ENCODE peak calls at places on chromosomes 7 and 10, in five cellular contexts. One of them, this sample, is unnamed.

GRCh38 chr7:148380581-148381419 is 209.8 kb upstream of the C7orf33 start:
- DNase-seq in endothelial cell of umbilical vein: no peak
- DNase-seq in tibial nerve: no peak
- DNase-seq in H54: no peak
- DNase-seq in IMR-90: no peak
- DNase-seq in this sample: no peak

GRCh38 chr7:157010588-157011332 is at the start of gene MNX1:
- DNase-seq in endothelial cell of umbilical vein: no peak
- DNase-seq in tibial nerve: no peak
- DNase-seq in H54: peak
- DNase-seq in IMR-90: no peak
- DNase-seq in this sample: no peak

GRCh38 chr7:2162959-2163358 is 69.8 kb downstream of the MAD1L1 start:
- DNase-seq in endothelial cell of umbilical vein: no peak
- DNase-seq in tibial nerve: no peak
- DNase-seq in H54: no peak
- DNase-seq in IMR-90: no peak
- DNase-seq in this sample: no peak

GRCh38 chr10:121927361-121927840 is 430 bp downstream of the ATE1 start:
- DNase-seq in endothelial cell of umbilical vein: no peak
- DNase-seq in tibial nerve: no peak
- DNase-seq in H54: peak
- DNase-seq in IMR-90: peak
- DNase-seq in this sample: peak

GRCh38 chr10:118584181-118584954 is 11.1 kb downstream of the PRLHR start:
- DNase-seq in endothelial cell of umbilical vein: peak
- DNase-seq in tibial nerve: no peak
- DNase-seq in H54: peak
- DNase-seq in IMR-90: peak
- DNase-seq in this sample: no peak

GRCh38 chr10:24618401-24618800 is 105.3 kb downstream of the ARHGAP21 start:
- DNase-seq in endothelial cell of umbilical vein: no peak
- DNase-seq in tibial nerve: no peak
- DNase-seq in H54: no peak
- DNase-seq in IMR-90: no peak
- DNase-seq in this sample: no peak

GRCh38 chr7:139095194-139095659 is 14.3 kb downstream of the ZC3HAV1 start:
- DNase-seq in endothelial cell of umbilical vein: no peak
- DNase-seq in tibial nerve: no peak
- DNase-seq in H54: no peak
- DNase-seq in IMR-90: no peak
- DNase-seq in this sample: no peak

GRCh38 chr7:67364441-67365017 is 367.9 kb downstream of the TYW1 start:
- DNase-seq in endothelial cell of umbilical vein: no peak
- DNase-seq in tibial nerve: no peak
- DNase-seq in H54: no peak
- DNase-seq in IMR-90: no peak
- DNase-seq in this sample: peak

GRCh38 chr10:33212061-33212748 is 122.3 kb downstream of the NRP1 start:
- DNase-seq in endothelial cell of umbilical vein: no peak
- DNase-seq in tibial nerve: no peak
- DNase-seq in H54: no peak
- DNase-seq in IMR-90: peak
- DNase-seq in this sample: no peak

GRCh38 chr7:47873767-47874166 is 74.5 kb downstream of the PKD1L1 start:
- DNase-seq in endothelial cell of umbilical vein: no peak
- DNase-seq in tibial nerve: no peak
- DNase-seq in H54: no peak
- DNase-seq in IMR-90: peak
- DNase-seq in this sample: no peak

GRCh38 chr10:12388671-12389070 is 39.3 kb downstream of the CAMK1D start:
- DNase-seq in endothelial cell of umbilical vein: no peak
- DNase-seq in tibial nerve: no peak
- DNase-seq in H54: no peak
- DNase-seq in IMR-90: no peak
- DNase-seq in this sample: no peak

GRCh38 chr10:114857922-114858629 is 36.5 kb downstream of the FHIP2A start:
- DNase-seq in endothelial cell of umbilical vein: no peak
- DNase-seq in tibial nerve: no peak
- DNase-seq in H54: no peak
- DNase-seq in IMR-90: no peak
- DNase-seq in this sample: no peak

GRCh38 chr10:128463991-128464755 is 337.9 kb upstream of the MKI67 start:
- DNase-seq in endothelial cell of umbilical vein: peak
- DNase-seq in tibial nerve: peak
- DNase-seq in H54: no peak
- DNase-seq in IMR-90: peak
- DNase-seq in this sample: peak

GRCh38 chr7:44221231-44221791 is 20.5 kb downstream of the YKT6 start:
- DNase-seq in endothelial cell of umbilical vein: no peak
- DNase-seq in tibial nerve: no peak
- DNase-seq in H54: no peak
- DNase-seq in IMR-90: no peak
- DNase-seq in this sample: peak

GRCh38 chr7:132782777-132783633 is 206.7 kb upstream of the PLXNA4 start:
- DNase-seq in endothelial cell of umbilical vein: no peak
- DNase-seq in tibial nerve: no peak
- DNase-seq in H54: no peak
- DNase-seq in IMR-90: peak
- DNase-seq in this sample: no peak

GRCh38 chr10:24882047-24882698 is 70.2 kb downstream of the PRTFDC1 start:
- DNase-seq in endothelial cell of umbilical vein: peak
- DNase-seq in tibial nerve: no peak
- DNase-seq in H54: no peak
- DNase-seq in IMR-90: peak
- DNase-seq in this sample: no peak

GRCh38 chr10:14583252-14583651 is 191.4 kb downstream of the FAM107B start:
- DNase-seq in endothelial cell of umbilical vein: no peak
- DNase-seq in tibial nerve: no peak
- DNase-seq in H54: no peak
- DNase-seq in IMR-90: no peak
- DNase-seq in this sample: no peak

GRCh38 chr10:125060038-125060437 is 100.3 kb downstream of the CTBP2 start:
- DNase-seq in endothelial cell of umbilical vein: peak
- DNase-seq in tibial nerve: no peak
- DNase-seq in H54: no peak
- DNase-seq in IMR-90: peak
- DNase-seq in this sample: peak

GRCh38 chr7:91940171-91940570 is 491 bp upstream of the AKAP9 start:
- DNase-seq in endothelial cell of umbilical vein: peak
- DNase-seq in tibial nerve: peak
- DNase-seq in H54: no peak
- DNase-seq in IMR-90: no peak
- DNase-seq in this sample: peak

GRCh38 chr7:157684157-157684595 is 347.4 kb downstream of the DNAJB6 start:
- DNase-seq in endothelial cell of umbilical vein: no peak
- DNase-seq in tibial nerve: no peak
- DNase-seq in H54: no peak
- DNase-seq in IMR-90: no peak
- DNase-seq in this sample: no peak

GRCh38 chr10:12448729-12449391 is 99.5 kb downstream of the CAMK1D start:
- DNase-seq in endothelial cell of umbilical vein: peak
- DNase-seq in tibial nerve: peak
- DNase-seq in H54: peak
- DNase-seq in IMR-90: peak
- DNase-seq in this sample: peak

GRCh38 chr10:88455831-88456230 is 127.3 kb downstream of the RNLS start:
- DNase-seq in endothelial cell of umbilical vein: no peak
- DNase-seq in tibial nerve: no peak
- DNase-seq in H54: no peak
- DNase-seq in IMR-90: no peak
- DNase-seq in this sample: no peak

GRCh38 chr7:86785641-86786040 is 141.9 kb downstream of the GRM3 start:
- DNase-seq in endothelial cell of umbilical vein: no peak
- DNase-seq in tibial nerve: no peak
- DNase-seq in H54: no peak
- DNase-seq in IMR-90: no peak
- DNase-seq in this sample: no peak

GRCh38 chr7:44215531-44215930 is 14.8 kb downstream of the YKT6 start:
- DNase-seq in endothelial cell of umbilical vein: no peak
- DNase-seq in tibial nerve: no peak
- DNase-seq in H54: no peak
- DNase-seq in IMR-90: no peak
- DNase-seq in this sample: peak

GRCh38 chr7:117993377-117994003 is 120.2 kb upstream of the CTTNBP2 start:
- DNase-seq in endothelial cell of umbilical vein: peak
- DNase-seq in tibial nerve: no peak
- DNase-seq in H54: peak
- DNase-seq in IMR-90: peak
- DNase-seq in this sample: peak

GRCh38 chr10:2076528-2076927 is 339.2 kb upstream of the ADARB2 start:
- DNase-seq in endothelial cell of umbilical vein: no peak
- DNase-seq in tibial nerve: no peak
- DNase-seq in H54: no peak
- DNase-seq in IMR-90: no peak
- DNase-seq in this sample: no peak

GRCh38 chr10:1368772-1369171 is 312.6 kb downstream of the WDR37 start:
- DNase-seq in endothelial cell of umbilical vein: no peak
- DNase-seq in tibial nerve: peak
- DNase-seq in H54: peak
- DNase-seq in IMR-90: no peak
- DNase-seq in this sample: no peak

DNA sequence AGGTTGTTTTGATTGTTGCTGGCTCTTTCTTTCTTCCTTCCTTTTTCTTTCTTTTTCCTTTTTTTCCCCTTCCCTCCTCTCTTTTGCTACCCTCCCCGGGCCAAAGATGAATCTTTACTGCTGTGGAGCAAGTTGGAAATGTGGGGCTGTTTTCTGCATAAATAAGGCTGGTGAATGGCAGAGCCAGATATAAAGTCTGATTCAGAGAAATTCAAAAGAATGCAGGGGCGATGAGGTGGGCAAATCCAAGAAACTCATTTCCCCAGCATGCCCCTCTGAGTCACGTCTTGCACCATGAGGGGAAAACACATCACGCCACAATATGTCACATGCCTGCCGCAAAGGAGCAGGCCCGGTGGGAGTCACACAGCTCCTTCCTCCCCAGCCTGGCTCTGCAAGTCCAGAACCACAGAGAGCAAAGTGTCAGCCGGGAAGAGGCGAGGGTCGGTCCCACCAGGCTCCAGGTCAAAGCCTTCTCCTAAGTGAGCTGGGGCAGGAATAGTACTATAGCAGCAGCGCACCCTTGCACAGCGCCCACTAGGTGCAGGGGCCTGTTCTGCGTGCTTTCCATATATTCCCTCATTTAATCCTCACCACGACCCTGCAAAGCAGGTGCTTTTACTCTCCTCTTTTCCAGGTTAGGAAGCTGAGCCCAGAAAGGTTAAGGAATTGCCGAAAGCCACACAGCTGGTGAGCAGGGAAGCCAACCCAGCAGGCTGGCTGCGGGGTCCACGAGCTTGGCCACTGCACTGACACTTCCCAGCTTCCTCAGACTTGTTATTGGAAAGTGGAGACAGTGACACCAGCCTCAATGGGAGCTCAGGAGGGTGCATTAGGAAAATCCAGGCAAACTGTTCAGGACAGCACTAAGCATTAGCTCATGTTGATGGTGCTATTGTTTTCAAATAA is 94.1 kb upstream of the ZMIZ1 start:
- DNase-seq in endothelial cell of umbilical vein: peak
- DNase-seq in tibial nerve: peak
- DNase-seq in H54: peak
- DNase-seq in IMR-90: peak
- DNase-seq in this sample: peak
- TF ChIP-seq POLR2A in endothelial cell of umbilical vein: no peak
- TF ChIP-seq POLR2A in tibial nerve: no peak
- TF ChIP-seq POLR2A in H54: peak
- TF ChIP-seq POLR2A in IMR-90: peak
- TF ChIP-seq POLR2A in this sample: no peak

GRCh38 chr7:12714436-12714737 is 27.0 kb downstream of the ARL4A start:
- DNase-seq in endothelial cell of umbilical vein: no peak
- DNase-seq in tibial nerve: no peak
- DNase-seq in H54: no peak
- DNase-seq in IMR-90: no peak
- DNase-seq in this sample: no peak

GRCh38 chr7:12713625-12714435 is 26.4 kb downstream of the ARL4A start:
- DNase-seq in endothelial cell of umbilical vein: peak
- DNase-seq in tibial nerve: no peak
- DNase-seq in H54: no peak
- DNase-seq in IMR-90: no peak
- DNase-seq in this sample: no peak

GRCh38 chr7:12716722-12717121 is 29.3 kb downstream of the ARL4A start:
- DNase-seq in endothelial cell of umbilical vein: no peak
- DNase-seq in tibial nerve: no peak
- DNase-seq in H54: no peak
- DNase-seq in IMR-90: no peak
- DNase-seq in this sample: no peak

GRCh38 chr7:12716134-12716667 is 28.8 kb downstream of the ARL4A start:
- DNase-seq in endothelial cell of umbilical vein: no peak
- DNase-seq in tibial nerve: no peak
- DNase-seq in H54: no peak
- DNase-seq in IMR-90: no peak
- DNase-seq in this sample: no peak

DNA sequence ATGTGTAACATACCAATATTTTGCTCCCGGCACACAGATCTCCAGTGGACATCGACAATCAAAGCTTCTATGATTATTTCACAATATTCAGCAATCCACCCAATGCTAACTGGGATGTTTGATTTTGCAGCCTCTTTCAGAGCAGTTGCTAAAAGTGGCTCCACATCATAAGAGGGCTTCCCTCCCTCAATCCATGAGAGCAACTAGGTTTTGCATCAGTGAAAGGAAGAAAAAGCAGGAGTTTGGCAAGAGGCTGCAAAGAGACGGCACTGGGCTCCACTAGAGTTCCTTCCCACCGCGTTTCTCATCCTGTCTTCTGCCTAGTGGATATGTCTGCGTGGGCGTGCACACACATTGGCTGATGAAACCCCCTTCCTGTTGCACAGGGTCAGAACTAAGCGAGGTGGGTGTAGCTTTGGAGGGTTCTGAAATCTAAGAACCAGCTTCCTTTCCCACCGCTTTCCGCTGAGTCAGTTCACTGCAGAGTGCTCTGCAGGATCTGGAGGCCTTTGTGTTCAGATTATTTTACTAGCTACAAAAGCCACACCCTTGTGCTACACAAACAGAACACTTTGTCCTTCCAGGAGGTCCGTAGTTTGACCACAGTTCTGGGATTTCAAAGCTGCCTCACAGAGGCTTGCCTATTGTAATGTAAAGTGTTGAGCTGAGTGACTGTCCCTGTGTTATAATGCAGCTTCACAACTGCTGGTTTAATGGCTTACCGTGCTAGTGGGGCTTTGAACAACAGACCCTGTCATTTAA is 28.1 kb downstream of the ARL4A start:
- DNase-seq in endothelial cell of umbilical vein: peak
- DNase-seq in tibial nerve: peak
- DNase-seq in H54: peak
- DNase-seq in IMR-90: peak
- DNase-seq in this sample: peak
- TF ChIP-seq POLR2A in endothelial cell of umbilical vein: peak
- TF ChIP-seq POLR2A in tibial nerve: no peak
- TF ChIP-seq POLR2A in H54: peak
- TF ChIP-seq POLR2A in IMR-90: no peak
- TF ChIP-seq POLR2A in this sample: no peak

GRCh38 chr7:129955993-129956543 is 3.3 kb upstream of the UBE2H start:
- DNase-seq in endothelial cell of umbilical vein: no peak
- DNase-seq in tibial nerve: no peak
- DNase-seq in H54: no peak
- DNase-seq in IMR-90: no peak
- DNase-seq in this sample: no peak
- TF ChIP-seq POLR2A in endothelial cell of umbilical vein: no peak
- TF ChIP-seq POLR2A in tibial nerve: no peak
- TF ChIP-seq POLR2A in H54: no peak
- TF ChIP-seq POLR2A in IMR-90: no peak
- TF ChIP-seq POLR2A in this sample: no peak

GRCh38 chr7:12802070-12802469 is 114.6 kb downstream of the ARL4A start:
- DNase-seq in endothelial cell of umbilical vein: peak
- DNase-seq in tibial nerve: no peak
- DNase-seq in H54: no peak
- DNase-seq in IMR-90: no peak
- DNase-seq in this sample: no peak
- TF ChIP-seq POLR2A in endothelial cell of umbilical vein: no peak
- TF ChIP-seq POLR2A in tibial nerve: no peak
- TF ChIP-seq POLR2A in H54: no peak
- TF ChIP-seq POLR2A in IMR-90: no peak
- TF ChIP-seq POLR2A in this sample: no peak